ENCODE peak calls at places on chromosomes 12 and 14, in nine cellular contexts. One of them, this sample, is unnamed. For H3K36me3, the result is how much of the 10 kb centered on the place peaks cover.

GRCh38 chr12:71092290-71092689 is 65.5 kb downstream of the TSPAN8 start:
- DNase-seq in HepG2: no peak
- DNase-seq in H7: no peak
- DNase-seq in aorta: no peak
- DNase-seq in mesendoderm: peak
- DNase-seq in IMR-90: peak
- DNase-seq in K562: no peak
- DNase-seq in CD8-positive, alpha-beta memory T cell: no peak
- DNase-seq in heart left ventricle: no peak
- DNase-seq in this sample: no peak

GRCh38 chr12:5166976-5167375 is 123.3 kb downstream of the KCNA5 start:
- DNase-seq in HepG2: no peak
- DNase-seq in H7: no peak
- DNase-seq in aorta: no peak
- DNase-seq in mesendoderm: peak
- DNase-seq in IMR-90: peak
- DNase-seq in K562: no peak
- DNase-seq in CD8-positive, alpha-beta memory T cell: no peak
- DNase-seq in heart left ventricle: no peak
- DNase-seq in this sample: peak

GRCh38 chr14:88614218-88614907 is 51.5 kb downstream of the ZC3H14 start:
- DNase-seq in HepG2: no peak
- DNase-seq in H7: no peak
- DNase-seq in aorta: no peak
- DNase-seq in mesendoderm: no peak
- DNase-seq in IMR-90: peak
- DNase-seq in K562: no peak
- DNase-seq in CD8-positive, alpha-beta memory T cell: no peak
- DNase-seq in heart left ventricle: no peak
- DNase-seq in this sample: no peak

GRCh38 chr12:109606261-109607028 is 32.9 kb downstream of the MVK start:
- DNase-seq in HepG2: peak
- DNase-seq in H7: peak
- DNase-seq in aorta: no peak
- DNase-seq in mesendoderm: peak
- DNase-seq in IMR-90: no peak
- DNase-seq in K562: no peak
- DNase-seq in CD8-positive, alpha-beta memory T cell: no peak
- DNase-seq in heart left ventricle: peak
- DNase-seq in this sample: peak

GRCh38 chr12:76558684-76559276 is 791 bp downstream of the OSBPL8 start:
- DNase-seq in HepG2: peak
- DNase-seq in H7: peak
- DNase-seq in aorta: peak
- DNase-seq in mesendoderm: peak
- DNase-seq in IMR-90: peak
- DNase-seq in K562: peak
- DNase-seq in CD8-positive, alpha-beta memory T cell: peak
- DNase-seq in heart left ventricle: peak
- DNase-seq in this sample: peak

GRCh38 chr12:115964214-115964613 is 313.3 kb downstream of the MED13L start:
- DNase-seq in HepG2: no peak
- DNase-seq in H7: no peak
- DNase-seq in aorta: no peak
- DNase-seq in mesendoderm: no peak
- DNase-seq in IMR-90: no peak
- DNase-seq in K562: no peak
- DNase-seq in CD8-positive, alpha-beta memory T cell: no peak
- DNase-seq in heart left ventricle: no peak
- DNase-seq in this sample: no peak

GRCh38 chr12:119803391-119803791 is 73.7 kb downstream of the CIT start:
- DNase-seq in HepG2: no peak
- DNase-seq in H7: peak
- DNase-seq in aorta: no peak
- DNase-seq in mesendoderm: peak
- DNase-seq in IMR-90: peak
- DNase-seq in K562: no peak
- DNase-seq in CD8-positive, alpha-beta memory T cell: no peak
- DNase-seq in heart left ventricle: no peak
- DNase-seq in this sample: peak

GRCh38 chr14:51848120-51848519 is 12.3 kb upstream of the GNG2 start:
- DNase-seq in HepG2: no peak
- DNase-seq in H7: no peak
- DNase-seq in aorta: no peak
- DNase-seq in mesendoderm: no peak
- DNase-seq in IMR-90: no peak
- DNase-seq in K562: no peak
- DNase-seq in CD8-positive, alpha-beta memory T cell: no peak
- DNase-seq in heart left ventricle: no peak
- DNase-seq in this sample: no peak

GRCh38 chr12:19969476-19969875 is 398.9 kb upstream of the PDE3A start:
- DNase-seq in HepG2: no peak
- DNase-seq in H7: no peak
- DNase-seq in aorta: no peak
- DNase-seq in mesendoderm: no peak
- DNase-seq in IMR-90: no peak
- DNase-seq in K562: no peak
- DNase-seq in CD8-positive, alpha-beta memory T cell: no peak
- DNase-seq in heart left ventricle: no peak
- DNase-seq in this sample: no peak

GRCh38 chr12:94982456-94982855 is 21.0 kb downstream of the NDUFA12 start:
- DNase-seq in HepG2: no peak
- DNase-seq in H7: no peak
- DNase-seq in aorta: no peak
- DNase-seq in mesendoderm: no peak
- DNase-seq in IMR-90: no peak
- DNase-seq in K562: no peak
- DNase-seq in CD8-positive, alpha-beta memory T cell: no peak
- DNase-seq in heart left ventricle: no peak
- DNase-seq in this sample: no peak

GRCh38 chr12:182381-182883 is 31.5 kb downstream of the SLC6A12 start:
- DNase-seq in HepG2: no peak
- DNase-seq in H7: peak
- DNase-seq in aorta: no peak
- DNase-seq in mesendoderm: no peak
- DNase-seq in IMR-90: peak
- DNase-seq in K562: no peak
- DNase-seq in CD8-positive, alpha-beta memory T cell: no peak
- DNase-seq in heart left ventricle: peak
- DNase-seq in this sample: peak

GRCh38 chr14:105184461-105184860 is 3.3 kb upstream of the NUDT14 start:
- DNase-seq in HepG2: no peak
- DNase-seq in H7: no peak
- DNase-seq in aorta: no peak
- DNase-seq in mesendoderm: no peak
- DNase-seq in IMR-90: no peak
- DNase-seq in K562: no peak
- DNase-seq in CD8-positive, alpha-beta memory T cell: no peak
- DNase-seq in heart left ventricle: no peak
- DNase-seq in this sample: no peak

GRCh38 chr12:9851050-9851449 is 18.1 kb downstream of the CLEC2B start:
- DNase-seq in HepG2: no peak
- DNase-seq in H7: no peak
- DNase-seq in aorta: no peak
- DNase-seq in mesendoderm: no peak
- DNase-seq in IMR-90: no peak
- DNase-seq in K562: no peak
- DNase-seq in CD8-positive, alpha-beta memory T cell: no peak
- DNase-seq in heart left ventricle: no peak
- DNase-seq in this sample: no peak

GRCh38 chr14:35403085-35403396 is 1.5 kb downstream of the NFKBIA start:
- DNase-seq in HepG2: no peak
- DNase-seq in H7: no peak
- DNase-seq in aorta: no peak
- DNase-seq in mesendoderm: no peak
- DNase-seq in IMR-90: peak
- DNase-seq in K562: no peak
- DNase-seq in CD8-positive, alpha-beta memory T cell: no peak
- DNase-seq in heart left ventricle: peak
- DNase-seq in this sample: peak

GRCh38 chr14:22896760-22897159 is 13.7 kb downstream of the REM2 start:
- DNase-seq in HepG2: no peak
- DNase-seq in H7: peak
- DNase-seq in aorta: no peak
- DNase-seq in mesendoderm: peak
- DNase-seq in IMR-90: no peak
- DNase-seq in K562: no peak
- DNase-seq in CD8-positive, alpha-beta memory T cell: no peak
- DNase-seq in heart left ventricle: no peak
- DNase-seq in this sample: no peak

GRCh38 chr12:124213606-124214347 is 81.1 kb upstream of the RFLNA start:
- DNase-seq in HepG2: no peak
- DNase-seq in H7: no peak
- DNase-seq in aorta: no peak
- DNase-seq in mesendoderm: no peak
- DNase-seq in IMR-90: no peak
- DNase-seq in K562: no peak
- DNase-seq in CD8-positive, alpha-beta memory T cell: no peak
- DNase-seq in heart left ventricle: no peak
- DNase-seq in this sample: no peak

GRCh38 chr12:54958048-54958658 is 26.4 kb downstream of the TESPA1 start:
- DNase-seq in HepG2: peak
- DNase-seq in H7: peak
- DNase-seq in aorta: no peak
- DNase-seq in mesendoderm: peak
- DNase-seq in IMR-90: peak
- DNase-seq in K562: peak
- DNase-seq in CD8-positive, alpha-beta memory T cell: no peak
- DNase-seq in heart left ventricle: peak
- DNase-seq in this sample: peak

GRCh38 chr14:88791629-88792571 is 853 bp downstream of the EML5 start:
- DNase-seq in HepG2: no peak
- DNase-seq in H7: peak
- DNase-seq in aorta: no peak
- DNase-seq in mesendoderm: peak
- DNase-seq in IMR-90: no peak
- DNase-seq in K562: peak
- DNase-seq in CD8-positive, alpha-beta memory T cell: no peak
- DNase-seq in heart left ventricle: no peak
- DNase-seq in this sample: peak

DNA sequence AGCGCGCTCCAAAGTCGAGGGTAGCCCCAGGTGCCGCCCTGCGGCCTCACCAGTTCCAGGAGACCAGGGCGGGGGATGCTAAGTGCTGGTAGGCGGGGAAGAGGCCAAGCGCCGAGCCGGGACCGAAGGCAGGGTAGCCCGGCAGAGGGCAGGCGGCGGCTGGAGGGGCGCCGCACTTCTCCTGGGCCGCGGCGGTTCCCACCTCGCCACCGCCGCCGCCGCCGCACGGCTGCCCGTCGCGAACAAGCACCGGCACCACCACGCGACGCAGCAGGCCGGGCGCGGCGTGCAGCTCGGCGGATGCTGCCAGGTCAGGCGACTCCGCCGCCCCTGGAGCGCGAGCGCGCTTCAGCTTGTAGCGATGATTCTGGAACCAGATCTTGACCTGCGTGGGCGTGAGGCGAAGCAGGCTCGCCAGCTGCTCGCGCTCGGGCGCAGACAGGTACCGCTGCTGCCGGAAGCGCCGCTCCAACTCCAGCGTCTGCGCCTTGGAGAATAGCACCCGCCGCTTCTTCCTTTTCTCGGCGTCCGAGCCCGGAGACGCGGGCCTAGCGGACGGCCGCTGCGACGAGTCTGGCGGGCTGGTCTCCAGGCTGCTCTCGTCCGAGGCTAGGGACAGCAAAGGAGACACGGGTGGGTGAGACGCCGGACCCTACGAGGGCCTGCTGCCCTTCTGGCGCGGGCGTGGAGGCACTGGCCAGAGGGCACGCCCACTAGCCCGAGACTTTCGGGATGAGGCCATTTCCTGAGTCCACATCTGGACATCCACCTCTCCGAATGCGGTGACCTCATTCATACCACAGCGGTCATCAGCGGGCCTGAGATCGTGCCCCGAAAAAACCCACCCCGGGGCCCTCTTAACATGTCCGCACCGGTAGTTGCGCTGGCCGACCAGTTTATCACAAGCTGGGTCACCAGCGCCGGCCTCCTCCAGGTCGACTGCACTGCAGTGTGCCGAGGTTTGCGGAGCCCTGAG is 1.3 kb downstream of the NKX2-8 start:
- DNase-seq in HepG2: no peak
- DNase-seq in H7: peak
- DNase-seq in aorta: peak
- DNase-seq in mesendoderm: peak
- DNase-seq in IMR-90: peak
- DNase-seq in K562: no peak
- DNase-seq in CD8-positive, alpha-beta memory T cell: no peak
- DNase-seq in heart left ventricle: no peak
- DNase-seq in this sample: peak
- H3K4me3 ChIP-seq in HepG2: no peak
- H3K4me3 ChIP-seq in H7: peak
- H3K4me3 ChIP-seq in aorta: peak
- H3K4me3 ChIP-seq in mesendoderm: no peak
- H3K4me3 ChIP-seq in IMR-90: peak
- H3K4me3 ChIP-seq in K562: no peak
- H3K4me3 ChIP-seq in CD8-positive, alpha-beta memory T cell: no peak
- H3K4me3 ChIP-seq in heart left ventricle: peak
- H3K4me3 ChIP-seq in this sample: peak

GRCh38 chr12:57276935-57277563 is 26.1 kb upstream of the STAC3 start:
- DNase-seq in HepG2: peak
- DNase-seq in H7: peak
- DNase-seq in aorta: no peak
- DNase-seq in mesendoderm: peak
- DNase-seq in IMR-90: peak
- DNase-seq in K562: peak
- DNase-seq in CD8-positive, alpha-beta memory T cell: no peak
- DNase-seq in heart left ventricle: no peak
- DNase-seq in this sample: peak
- H3K36me3 ChIP-seq in HepG2: under half
- H3K36me3 ChIP-seq in H7: under half
- H3K36me3 ChIP-seq in aorta: under half
- H3K36me3 ChIP-seq in mesendoderm: under half
- H3K36me3 ChIP-seq in IMR-90: under half
- H3K36me3 ChIP-seq in K562: under half
- H3K36me3 ChIP-seq in CD8-positive, alpha-beta memory T cell: under half
- H3K36me3 ChIP-seq in heart left ventricle: under half
- H3K36me3 ChIP-seq in this sample: under half

DNA sequence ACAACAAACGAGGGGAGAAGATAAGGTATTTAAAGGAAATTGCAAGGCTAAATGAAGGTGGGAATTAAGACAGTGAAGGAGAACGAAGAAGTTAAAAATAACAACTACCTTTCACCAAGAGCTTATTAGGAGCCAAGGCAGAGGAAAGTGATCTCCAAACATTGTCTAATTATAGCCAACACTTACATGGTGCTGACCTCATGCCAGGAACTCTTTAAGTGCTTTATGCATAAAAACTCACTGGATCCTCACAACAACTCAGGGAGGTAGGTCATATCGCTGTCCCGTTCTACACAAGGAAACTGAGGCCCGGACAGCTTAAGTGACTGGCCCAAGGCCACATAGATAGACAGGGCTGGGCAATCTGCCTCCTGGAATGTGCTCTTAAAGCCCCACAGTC is 19.5 kb downstream of the TAMALIN start:
- DNase-seq in HepG2: no peak
- DNase-seq in H7: no peak
- DNase-seq in aorta: no peak
- DNase-seq in mesendoderm: no peak
- DNase-seq in IMR-90: no peak
- DNase-seq in K562: no peak
- DNase-seq in CD8-positive, alpha-beta memory T cell: no peak
- DNase-seq in heart left ventricle: no peak
- DNase-seq in this sample: no peak
- H3K4me3 ChIP-seq in HepG2: no peak
- H3K4me3 ChIP-seq in H7: no peak
- H3K4me3 ChIP-seq in aorta: no peak
- H3K4me3 ChIP-seq in mesendoderm: no peak
- H3K4me3 ChIP-seq in IMR-90: no peak
- H3K4me3 ChIP-seq in K562: no peak
- H3K4me3 ChIP-seq in CD8-positive, alpha-beta memory T cell: no peak
- H3K4me3 ChIP-seq in heart left ventricle: peak
- H3K4me3 ChIP-seq in this sample: no peak

GRCh38 chr14:91185721-91186120 is 58.8 kb downstream of the GPR68 start:
- DNase-seq in HepG2: no peak
- DNase-seq in H7: no peak
- DNase-seq in aorta: no peak
- DNase-seq in mesendoderm: no peak
- DNase-seq in IMR-90: peak
- DNase-seq in K562: no peak
- DNase-seq in CD8-positive, alpha-beta memory T cell: no peak
- DNase-seq in heart left ventricle: no peak
- DNase-seq in this sample: no peak
- H3K36me3 ChIP-seq in HepG2: half or more
- H3K36me3 ChIP-seq in H7: under half
- H3K36me3 ChIP-seq in aorta: under half
- H3K36me3 ChIP-seq in mesendoderm: under half
- H3K36me3 ChIP-seq in IMR-90: under half
- H3K36me3 ChIP-seq in K562: under half
- H3K36me3 ChIP-seq in CD8-positive, alpha-beta memory T cell: under half
- H3K36me3 ChIP-seq in heart left ventricle: under half
- H3K36me3 ChIP-seq in this sample: under half

This sample was measured in cardiac muscle cell.